ENCODE peak calls at places on chromosomes 1 and 21, in seven cellular contexts. One of them, this sample, is unnamed.

GRCh38 chr1:83692524-83693336 is 306.2 kb downstream of the TTLL7 start:
- DNase-seq in brain pericyte: peak
- DNase-seq in iPS DF 6.9: peak
- DNase-seq in progenitor cell of endocrine pancreas: no peak
- DNase-seq in activated CD8-positive, alpha-beta memory T cell treated with anti-CD3 and anti-CD28 coated beads for 4 hours: no peak
- DNase-seq in AG08395: no peak
- DNase-seq in HCT116: no peak
- DNase-seq in this sample: no peak

GRCh38 chr21:33588485-33589335 is at the start of gene DONSON:
- DNase-seq in brain pericyte: peak
- DNase-seq in iPS DF 6.9: peak
- DNase-seq in progenitor cell of endocrine pancreas: peak
- DNase-seq in activated CD8-positive, alpha-beta memory T cell treated with anti-CD3 and anti-CD28 coated beads for 4 hours: peak
- DNase-seq in AG08395: peak
- DNase-seq in HCT116: peak
- DNase-seq in this sample: peak

GRCh38 chr1:187680823-187681222 is 852.1 kb downstream of the PLA2G4A start:
- DNase-seq in brain pericyte: no peak
- DNase-seq in iPS DF 6.9: no peak
- DNase-seq in progenitor cell of endocrine pancreas: no peak
- DNase-seq in activated CD8-positive, alpha-beta memory T cell treated with anti-CD3 and anti-CD28 coated beads for 4 hours: no peak
- DNase-seq in AG08395: no peak
- DNase-seq in HCT116: no peak
- DNase-seq in this sample: no peak

GRCh38 chr1:22709891-22710687 is 550 bp upstream of the EPHB2 start:
- DNase-seq in brain pericyte: no peak
- DNase-seq in iPS DF 6.9: no peak
- DNase-seq in progenitor cell of endocrine pancreas: peak
- DNase-seq in activated CD8-positive, alpha-beta memory T cell treated with anti-CD3 and anti-CD28 coated beads for 4 hours: no peak
- DNase-seq in AG08395: peak
- DNase-seq in HCT116: no peak
- DNase-seq in this sample: peak

GRCh38 chr1:96927125-96927524 is 205.5 kb downstream of the PTBP2 start:
- DNase-seq in brain pericyte: no peak
- DNase-seq in iPS DF 6.9: no peak
- DNase-seq in progenitor cell of endocrine pancreas: no peak
- DNase-seq in activated CD8-positive, alpha-beta memory T cell treated with anti-CD3 and anti-CD28 coated beads for 4 hours: no peak
- DNase-seq in AG08395: peak
- DNase-seq in HCT116: no peak
- DNase-seq in this sample: no peak

GRCh38 chr1:9596419-9597123 is 7.9 kb downstream of the TMEM201 start:
- DNase-seq in brain pericyte: no peak
- DNase-seq in iPS DF 6.9: no peak
- DNase-seq in progenitor cell of endocrine pancreas: no peak
- DNase-seq in activated CD8-positive, alpha-beta memory T cell treated with anti-CD3 and anti-CD28 coated beads for 4 hours: no peak
- DNase-seq in AG08395: no peak
- DNase-seq in HCT116: no peak
- DNase-seq in this sample: no peak

GRCh38 chr1:220089650-220090556 is at the start of gene BPNT1:
- DNase-seq in brain pericyte: peak
- DNase-seq in iPS DF 6.9: peak
- DNase-seq in progenitor cell of endocrine pancreas: peak
- DNase-seq in activated CD8-positive, alpha-beta memory T cell treated with anti-CD3 and anti-CD28 coated beads for 4 hours: peak
- DNase-seq in AG08395: peak
- DNase-seq in HCT116: peak
- DNase-seq in this sample: peak

GRCh38 chr1:36599828-36600227 is 117.1 kb upstream of the CSF3R start:
- DNase-seq in brain pericyte: no peak
- DNase-seq in iPS DF 6.9: no peak
- DNase-seq in progenitor cell of endocrine pancreas: no peak
- DNase-seq in activated CD8-positive, alpha-beta memory T cell treated with anti-CD3 and anti-CD28 coated beads for 4 hours: no peak
- DNase-seq in AG08395: no peak
- DNase-seq in HCT116: no peak
- DNase-seq in this sample: no peak

GRCh38 chr1:241918879-241919278 is 38.7 kb upstream of the BECN2 start:
- DNase-seq in brain pericyte: no peak
- DNase-seq in iPS DF 6.9: no peak
- DNase-seq in progenitor cell of endocrine pancreas: no peak
- DNase-seq in activated CD8-positive, alpha-beta memory T cell treated with anti-CD3 and anti-CD28 coated beads for 4 hours: no peak
- DNase-seq in AG08395: peak
- DNase-seq in HCT116: no peak
- DNase-seq in this sample: no peak

GRCh38 chr21:42567861-42568260 is 54.2 kb downstream of the SLC37A1 start:
- DNase-seq in brain pericyte: no peak
- DNase-seq in iPS DF 6.9: no peak
- DNase-seq in progenitor cell of endocrine pancreas: no peak
- DNase-seq in activated CD8-positive, alpha-beta memory T cell treated with anti-CD3 and anti-CD28 coated beads for 4 hours: no peak
- DNase-seq in AG08395: no peak
- DNase-seq in HCT116: no peak
- DNase-seq in this sample: no peak

GRCh38 chr1:218895064-218895587 is 278.6 kb upstream of the LYPLAL1 start:
- DNase-seq in brain pericyte: no peak
- DNase-seq in iPS DF 6.9: no peak
- DNase-seq in progenitor cell of endocrine pancreas: no peak
- DNase-seq in activated CD8-positive, alpha-beta memory T cell treated with anti-CD3 and anti-CD28 coated beads for 4 hours: no peak
- DNase-seq in AG08395: no peak
- DNase-seq in HCT116: no peak
- DNase-seq in this sample: no peak

GRCh38 chr1:94746635-94747525 is 73.3 kb upstream of the SLC44A3 start:
- DNase-seq in brain pericyte: peak
- DNase-seq in iPS DF 6.9: no peak
- DNase-seq in progenitor cell of endocrine pancreas: no peak
- DNase-seq in activated CD8-positive, alpha-beta memory T cell treated with anti-CD3 and anti-CD28 coated beads for 4 hours: no peak
- DNase-seq in AG08395: no peak
- DNase-seq in HCT116: no peak
- DNase-seq in this sample: no peak

GRCh38 chr1:56416385-56416972 is 162.9 kb downstream of the PLPP3 start:
- DNase-seq in brain pericyte: no peak
- DNase-seq in iPS DF 6.9: no peak
- DNase-seq in progenitor cell of endocrine pancreas: no peak
- DNase-seq in activated CD8-positive, alpha-beta memory T cell treated with anti-CD3 and anti-CD28 coated beads for 4 hours: no peak
- DNase-seq in AG08395: no peak
- DNase-seq in HCT116: no peak
- DNase-seq in this sample: no peak

GRCh38 chr21:41045534-41046268 is 122.3 kb upstream of the BACE2 start:
- DNase-seq in brain pericyte: no peak
- DNase-seq in iPS DF 6.9: peak
- DNase-seq in progenitor cell of endocrine pancreas: peak
- DNase-seq in activated CD8-positive, alpha-beta memory T cell treated with anti-CD3 and anti-CD28 coated beads for 4 hours: no peak
- DNase-seq in AG08395: no peak
- DNase-seq in HCT116: no peak
- DNase-seq in this sample: no peak

GRCh38 chr1:26961826-26962225 is 1.6 kb upstream of the KDF1 start:
- DNase-seq in brain pericyte: peak
- DNase-seq in iPS DF 6.9: no peak
- DNase-seq in progenitor cell of endocrine pancreas: no peak
- DNase-seq in activated CD8-positive, alpha-beta memory T cell treated with anti-CD3 and anti-CD28 coated beads for 4 hours: no peak
- DNase-seq in AG08395: peak
- DNase-seq in HCT116: no peak
- DNase-seq in this sample: no peak

GRCh38 chr1:13682443-13682842 is 17.5 kb upstream of the PRDM2 start:
- DNase-seq in brain pericyte: no peak
- DNase-seq in iPS DF 6.9: no peak
- DNase-seq in progenitor cell of endocrine pancreas: no peak
- DNase-seq in activated CD8-positive, alpha-beta memory T cell treated with anti-CD3 and anti-CD28 coated beads for 4 hours: no peak
- DNase-seq in AG08395: no peak
- DNase-seq in HCT116: no peak
- DNase-seq in this sample: no peak

GRCh38 chr1:103525114-103525606 is 339 bp upstream of the RNPC3 start:
- DNase-seq in brain pericyte: no peak
- DNase-seq in iPS DF 6.9: peak
- DNase-seq in progenitor cell of endocrine pancreas: no peak
- DNase-seq in activated CD8-positive, alpha-beta memory T cell treated with anti-CD3 and anti-CD28 coated beads for 4 hours: no peak
- DNase-seq in AG08395: peak
- DNase-seq in HCT116: no peak
- DNase-seq in this sample: no peak

GRCh38 chr1:15736035-15736665 is at the start of gene SLC25A34:
- DNase-seq in brain pericyte: no peak
- DNase-seq in iPS DF 6.9: no peak
- DNase-seq in progenitor cell of endocrine pancreas: no peak
- DNase-seq in activated CD8-positive, alpha-beta memory T cell treated with anti-CD3 and anti-CD28 coated beads for 4 hours: no peak
- DNase-seq in AG08395: no peak
- DNase-seq in HCT116: no peak
- DNase-seq in this sample: peak

GRCh38 chr1:3415260-3415952 is 39.1 kb upstream of the ARHGEF16 start:
- DNase-seq in brain pericyte: no peak
- DNase-seq in iPS DF 6.9: no peak
- DNase-seq in progenitor cell of endocrine pancreas: no peak
- DNase-seq in activated CD8-positive, alpha-beta memory T cell treated with anti-CD3 and anti-CD28 coated beads for 4 hours: no peak
- DNase-seq in AG08395: no peak
- DNase-seq in HCT116: no peak
- DNase-seq in this sample: no peak

GRCh38 chr1:116909511-116910378 is at the start of gene PTGFRN:
- DNase-seq in brain pericyte: no peak
- DNase-seq in iPS DF 6.9: peak
- DNase-seq in progenitor cell of endocrine pancreas: peak
- DNase-seq in activated CD8-positive, alpha-beta memory T cell treated with anti-CD3 and anti-CD28 coated beads for 4 hours: no peak
- DNase-seq in AG08395: peak
- DNase-seq in HCT116: peak
- DNase-seq in this sample: peak

GRCh38 chr1:177927021-177927596 is 42.7 kb downstream of the SEC16B start:
- DNase-seq in brain pericyte: no peak
- DNase-seq in iPS DF 6.9: no peak
- DNase-seq in progenitor cell of endocrine pancreas: no peak
- DNase-seq in activated CD8-positive, alpha-beta memory T cell treated with anti-CD3 and anti-CD28 coated beads for 4 hours: no peak
- DNase-seq in AG08395: peak
- DNase-seq in HCT116: no peak
- DNase-seq in this sample: no peak

GRCh38 chr1:80047791-80048190 is 1041.3 kb upstream of the ADGRL4 start:
- DNase-seq in brain pericyte: no peak
- DNase-seq in iPS DF 6.9: no peak
- DNase-seq in progenitor cell of endocrine pancreas: no peak
- DNase-seq in activated CD8-positive, alpha-beta memory T cell treated with anti-CD3 and anti-CD28 coated beads for 4 hours: no peak
- DNase-seq in AG08395: peak
- DNase-seq in HCT116: no peak
- DNase-seq in this sample: no peak

This sample was measured in mucosa of gallbladder.